ENCODE peak calls at places on chromosomes 3 and 15, in eight cellular contexts. One of them, this sample, is unnamed. For H3K4me1 and H3K9me3, the result is how much of the 10 kb centered on the place peaks cover.

GRCh38 chr3:139534444-139534812 is 5.1 kb downstream of the RBP1 start:
- DNase-seq in left lung: no peak
- DNase-seq in K562: no peak
- DNase-seq in adrenal gland: peak
- DNase-seq in PC-3: peak
- DNase-seq in heart left ventricle: no peak
- DNase-seq in prostate gland: peak
- DNase-seq in mesenchymal stem cell: peak
- DNase-seq in this sample: no peak

GRCh38 chr15:69824075-69824876 is 273.4 kb downstream of the TLE3 start:
- DNase-seq in PC-3: no peak
- DNase-seq in adrenal gland: no peak
- DNase-seq in K562: no peak
- DNase-seq in prostate gland: no peak
- DNase-seq in heart left ventricle: no peak
- DNase-seq in mesenchymal stem cell: no peak
- DNase-seq in left lung: no peak
- DNase-seq in this sample: no peak

GRCh38 chr15:52392008-52392687 is 96.5 kb upstream of the MYO5C start:
- DNase-seq in K562: no peak
- DNase-seq in heart left ventricle: no peak
- DNase-seq in adrenal gland: no peak
- DNase-seq in left lung: no peak
- DNase-seq in PC-3: peak
- DNase-seq in prostate gland: no peak
- DNase-seq in mesenchymal stem cell: peak
- DNase-seq in this sample: no peak

GRCh38 chr3:9248232-9249191 is 934 bp downstream of the SRGAP3 start:
- DNase-seq in left lung: no peak
- DNase-seq in adrenal gland: no peak
- DNase-seq in prostate gland: peak
- DNase-seq in mesenchymal stem cell: no peak
- DNase-seq in PC-3: peak
- DNase-seq in K562: no peak
- DNase-seq in heart left ventricle: no peak
- DNase-seq in this sample: no peak

GRCh38 chr3:46876313-46877300 is 914 bp upstream of the PTH1R start:
- DNase-seq in K562: no peak
- DNase-seq in heart left ventricle: no peak
- DNase-seq in PC-3: no peak
- DNase-seq in adrenal gland: no peak
- DNase-seq in mesenchymal stem cell: no peak
- DNase-seq in left lung: no peak
- DNase-seq in prostate gland: no peak
- DNase-seq in this sample: no peak

GRCh38 chr3:66441124-66441523 is 59.7 kb downstream of the LRIG1 start:
- DNase-seq in prostate gland: peak
- DNase-seq in PC-3: peak
- DNase-seq in heart left ventricle: no peak
- DNase-seq in adrenal gland: no peak
- DNase-seq in K562: no peak
- DNase-seq in left lung: no peak
- DNase-seq in mesenchymal stem cell: peak
- DNase-seq in this sample: no peak

GRCh38 chr3:64954995-64955636 is 267.3 kb upstream of the ADAMTS9 start:
- DNase-seq in PC-3: no peak
- DNase-seq in mesenchymal stem cell: peak
- DNase-seq in K562: no peak
- DNase-seq in heart left ventricle: peak
- DNase-seq in left lung: no peak
- DNase-seq in adrenal gland: no peak
- DNase-seq in prostate gland: peak
- DNase-seq in this sample: no peak

GRCh38 chr3:136954246-136954645 is 3.5 kb upstream of the IL20RB start:
- DNase-seq in PC-3: no peak
- DNase-seq in mesenchymal stem cell: peak
- DNase-seq in prostate gland: no peak
- DNase-seq in K562: no peak
- DNase-seq in left lung: no peak
- DNase-seq in heart left ventricle: no peak
- DNase-seq in adrenal gland: no peak
- DNase-seq in this sample: no peak

GRCh38 chr3:183653209-183654064 is 18.0 kb downstream of the KLHL24 start:
- DNase-seq in adrenal gland: no peak
- DNase-seq in PC-3: peak
- DNase-seq in heart left ventricle: no peak
- DNase-seq in prostate gland: no peak
- DNase-seq in left lung: no peak
- DNase-seq in K562: no peak
- DNase-seq in mesenchymal stem cell: peak
- DNase-seq in this sample: no peak

GRCh38 chr3:38552364-38552763 is 56.2 kb downstream of the EXOG start:
- DNase-seq in PC-3: no peak
- DNase-seq in heart left ventricle: peak
- DNase-seq in adrenal gland: no peak
- DNase-seq in prostate gland: no peak
- DNase-seq in left lung: no peak
- DNase-seq in mesenchymal stem cell: no peak
- DNase-seq in K562: no peak
- DNase-seq in this sample: no peak

GRCh38 chr3:126925411-126926171 is 57.3 kb upstream of the PLXNA1 start:
- DNase-seq in heart left ventricle: peak
- DNase-seq in prostate gland: no peak
- DNase-seq in adrenal gland: no peak
- DNase-seq in K562: no peak
- DNase-seq in mesenchymal stem cell: peak
- DNase-seq in left lung: peak
- DNase-seq in PC-3: no peak
- DNase-seq in this sample: peak

GRCh38 chr3:45112939-45113338 is 33.2 kb downstream of the CDCP1 start:
- DNase-seq in PC-3: peak
- DNase-seq in adrenal gland: no peak
- DNase-seq in left lung: no peak
- DNase-seq in prostate gland: no peak
- DNase-seq in mesenchymal stem cell: no peak
- DNase-seq in heart left ventricle: no peak
- DNase-seq in K562: no peak
- DNase-seq in this sample: no peak

GRCh38 chr3:189121088-189121487 is 50.7 kb upstream of the TPRG1 start:
- DNase-seq in mesenchymal stem cell: no peak
- DNase-seq in K562: no peak
- DNase-seq in prostate gland: no peak
- DNase-seq in PC-3: no peak
- DNase-seq in adrenal gland: no peak
- DNase-seq in heart left ventricle: no peak
- DNase-seq in left lung: no peak
- DNase-seq in this sample: no peak

GRCh38 chr3:147373301-147373700 is 33.0 kb downstream of the ZIC4 start:
- DNase-seq in K562: no peak
- DNase-seq in prostate gland: no peak
- DNase-seq in heart left ventricle: no peak
- DNase-seq in left lung: no peak
- DNase-seq in mesenchymal stem cell: no peak
- DNase-seq in PC-3: no peak
- DNase-seq in adrenal gland: no peak
- DNase-seq in this sample: no peak

GRCh38 chr3:57960174-57960505 is 48.1 kb upstream of the FLNB start:
- DNase-seq in adrenal gland: no peak
- DNase-seq in K562: no peak
- DNase-seq in mesenchymal stem cell: no peak
- DNase-seq in prostate gland: no peak
- DNase-seq in left lung: no peak
- DNase-seq in heart left ventricle: no peak
- DNase-seq in PC-3: no peak
- DNase-seq in this sample: no peak

GRCh38 chr3:9308298-9308990 is 54.4 kb upstream of the THUMPD3 start:
- DNase-seq in heart left ventricle: no peak
- DNase-seq in K562: no peak
- DNase-seq in adrenal gland: no peak
- DNase-seq in PC-3: peak
- DNase-seq in mesenchymal stem cell: no peak
- DNase-seq in prostate gland: no peak
- DNase-seq in left lung: no peak
- DNase-seq in this sample: no peak

GRCh38 chr3:141753399-141753798 is 9.8 kb upstream of the GRK7 start:
- DNase-seq in mesenchymal stem cell: no peak
- DNase-seq in K562: no peak
- DNase-seq in left lung: no peak
- DNase-seq in PC-3: no peak
- DNase-seq in adrenal gland: no peak
- DNase-seq in heart left ventricle: no peak
- DNase-seq in prostate gland: no peak
- DNase-seq in this sample: no peak

GRCh38 chr3:108012304-108012703 is 78.5 kb downstream of the CD47 start:
- DNase-seq in left lung: no peak
- DNase-seq in heart left ventricle: no peak
- DNase-seq in K562: no peak
- DNase-seq in prostate gland: no peak
- DNase-seq in PC-3: no peak
- DNase-seq in adrenal gland: no peak
- DNase-seq in mesenchymal stem cell: no peak
- DNase-seq in this sample: no peak

GRCh38 chr3:136042608-136043221 is 77.2 kb downstream of the PPP2R3A start:
- DNase-seq in mesenchymal stem cell: peak
- DNase-seq in prostate gland: no peak
- DNase-seq in heart left ventricle: no peak
- DNase-seq in K562: peak
- DNase-seq in PC-3: peak
- DNase-seq in left lung: no peak
- DNase-seq in adrenal gland: no peak
- DNase-seq in this sample: no peak

GRCh38 chr3:48268936-48269551 is 28.1 kb downstream of the ZNF589 start:
- DNase-seq in left lung: no peak
- DNase-seq in adrenal gland: no peak
- DNase-seq in PC-3: no peak
- DNase-seq in K562: no peak
- DNase-seq in heart left ventricle: no peak
- DNase-seq in prostate gland: peak
- DNase-seq in mesenchymal stem cell: no peak
- DNase-seq in this sample: no peak

GRCh38 chr15:32717290-32718081 is at the start of gene GREM1:
- DNase-seq in heart left ventricle: no peak
- DNase-seq in K562: no peak
- DNase-seq in adrenal gland: no peak
- DNase-seq in prostate gland: no peak
- DNase-seq in mesenchymal stem cell: peak
- DNase-seq in left lung: no peak
- DNase-seq in PC-3: no peak
- DNase-seq in this sample: no peak

GRCh38 chr15:48096813-48097212 is 24.0 kb upstream of the SLC24A5 start:
- DNase-seq in prostate gland: no peak
- DNase-seq in K562: no peak
- DNase-seq in adrenal gland: no peak
- DNase-seq in mesenchymal stem cell: peak
- DNase-seq in heart left ventricle: no peak
- DNase-seq in PC-3: peak
- DNase-seq in left lung: no peak
- DNase-seq in this sample: no peak

DNA sequence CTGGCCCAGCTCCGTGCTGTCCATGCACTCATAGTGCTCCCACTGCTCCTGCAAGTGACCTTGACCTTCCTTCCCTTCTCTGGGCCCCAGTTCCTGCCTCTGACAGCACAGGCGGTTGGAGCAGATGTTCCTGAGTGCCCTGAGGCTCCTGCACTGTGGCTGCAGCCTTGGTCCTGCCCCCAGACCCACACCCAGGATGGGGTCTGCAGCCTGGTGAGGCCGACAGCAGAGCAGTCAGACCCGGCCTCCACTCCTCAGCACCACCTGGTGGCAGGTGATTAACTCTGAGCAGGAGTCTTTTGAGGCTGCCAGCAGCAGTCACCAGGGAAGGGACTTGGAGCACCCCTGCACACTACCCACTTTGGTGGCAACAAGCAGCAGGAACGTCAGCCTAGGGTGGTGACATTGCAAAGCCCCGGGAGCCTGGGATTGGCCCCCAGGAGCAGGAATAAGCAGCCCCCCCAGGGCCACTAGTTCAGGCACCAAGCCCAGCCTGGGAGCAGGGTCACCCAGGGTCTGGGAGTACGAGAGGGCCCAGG is 64.6 kb downstream of the CYP11A1 start:
- DNase-seq in heart left ventricle: no peak
- DNase-seq in mesenchymal stem cell: no peak
- DNase-seq in PC-3: peak
- DNase-seq in prostate gland: no peak
- DNase-seq in K562: peak
- DNase-seq in left lung: no peak
- DNase-seq in adrenal gland: peak
- DNase-seq in this sample: no peak
- H3K4me1 ChIP-seq in heart left ventricle: under half
- H3K4me1 ChIP-seq in mesenchymal stem cell: under half
- H3K4me1 ChIP-seq in PC-3: under half
- H3K4me1 ChIP-seq in prostate gland: under half
- H3K4me1 ChIP-seq in K562: under half
- H3K4me1 ChIP-seq in left lung: under half
- H3K4me1 ChIP-seq in adrenal gland: under half
- H3K4me1 ChIP-seq in this sample: under half

DNA sequence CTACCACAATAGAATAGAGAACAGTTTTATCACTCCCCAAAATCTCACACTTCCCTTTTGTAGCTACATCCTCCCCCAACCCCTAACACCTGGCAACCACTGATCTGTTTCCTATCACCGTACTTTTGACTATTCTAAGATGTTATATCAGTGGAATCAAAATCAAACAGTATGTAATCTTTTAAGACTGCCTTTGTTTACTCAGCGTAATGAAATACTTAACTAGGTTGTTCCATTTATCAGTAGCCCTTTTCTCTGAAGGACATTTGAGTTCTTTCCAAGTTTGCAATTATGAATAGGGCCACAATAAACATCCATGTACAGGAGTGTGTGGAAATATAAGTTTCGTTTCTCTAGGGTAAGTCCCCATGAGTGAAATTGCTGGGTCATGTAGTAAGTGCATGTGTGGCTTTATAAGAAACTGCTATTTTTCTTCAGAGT is 372.3 kb downstream of the SV2B start:
- DNase-seq in K562: no peak
- DNase-seq in mesenchymal stem cell: no peak
- DNase-seq in adrenal gland: no peak
- DNase-seq in prostate gland: no peak
- DNase-seq in PC-3: no peak
- DNase-seq in heart left ventricle: no peak
- DNase-seq in left lung: no peak
- DNase-seq in this sample: no peak
- H3K4me3 ChIP-seq in K562: no peak
- H3K4me3 ChIP-seq in mesenchymal stem cell: no peak
- H3K4me3 ChIP-seq in adrenal gland: no peak
- H3K4me3 ChIP-seq in prostate gland: no peak
- H3K4me3 ChIP-seq in PC-3: no peak
- H3K4me3 ChIP-seq in heart left ventricle: no peak
- H3K4me3 ChIP-seq in left lung: no peak
- H3K4me3 ChIP-seq in this sample: no peak

GRCh38 chr3:187136936-187137335 is 2.4 kb downstream of the RPL39L start:
- DNase-seq in heart left ventricle: no peak
- DNase-seq in K562: no peak
- DNase-seq in left lung: no peak
- DNase-seq in prostate gland: no peak
- DNase-seq in PC-3: peak
- DNase-seq in adrenal gland: no peak
- DNase-seq in mesenchymal stem cell: peak
- DNase-seq in this sample: no peak
- H3K9me3 ChIP-seq in heart left ventricle: under half
- H3K9me3 ChIP-seq in K562: under half
- H3K9me3 ChIP-seq in left lung: under half
- H3K9me3 ChIP-seq in prostate gland: under half
- H3K9me3 ChIP-seq in PC-3: under half
- H3K9me3 ChIP-seq in adrenal gland: under half
- H3K9me3 ChIP-seq in mesenchymal stem cell: under half
- H3K9me3 ChIP-seq in this sample: under half

GRCh38 chr3:50605901-50606326 is 5.7 kb downstream of the CISH start:
- DNase-seq in adrenal gland: peak
- DNase-seq in left lung: no peak
- DNase-seq in PC-3: no peak
- DNase-seq in prostate gland: no peak
- DNase-seq in K562: no peak
- DNase-seq in heart left ventricle: peak
- DNase-seq in mesenchymal stem cell: no peak
- DNase-seq in this sample: peak
- H3K4me1 ChIP-seq in adrenal gland: under half
- H3K4me1 ChIP-seq in left lung: half or more
- H3K4me1 ChIP-seq in PC-3: under half
- H3K4me1 ChIP-seq in prostate gland: under half
- H3K4me1 ChIP-seq in K562: half or more
- H3K4me1 ChIP-seq in heart left ventricle: under half
- H3K4me1 ChIP-seq in mesenchymal stem cell: under half
- H3K4me1 ChIP-seq in this sample: half or more

This sample was measured in gastrocnemius medialis.